ENCODE peak calls at places on chromosomes 11 and 22, in four cellular contexts. L is fibroblast of lung, U is AG09309, Y is ascending aorta. M is an unnamed sample.
A peak's percentile ranks its signal among the peaks of the same experiment; 100 is the strongest.

GRCh38 chr11:45500457-45500856 is 165.0 kb downstream of the CHST1 start:
- DNase-seq in L (no peak), U (no peak), Y (peak; percentile 16), M (no peak)

GRCh38 chr22:38097058-38097457 is 13.1 kb upstream of the SLC16A8 start:
- DNase-seq in L (no peak), U (no peak), Y (no peak), M (no peak)

GRCh38 chr11:129681344-129682114 is 134.1 kb upstream of the TMEM45B start:
- DNase-seq in L (no peak), U (no peak), Y (no peak), M (no peak)

GRCh38 chr11:86551286-86551685 is 121.1 kb downstream of the ME3 start:
- DNase-seq in L (peak; percentile 90), U (peak; percentile 81), Y (peak; percentile 77), M (peak; percentile 89)

GRCh38 chr22:35349704-35350538 is 31.0 kb upstream of the HMOX1 start:
- DNase-seq in L (peak; percentile 41), U (no peak), Y (no peak), M (no peak)

GRCh38 chr11:120643254-120643653 is 131.7 kb downstream of the GRIK4 start:
- DNase-seq in L (no peak), U (no peak), Y (no peak), M (no peak)

GRCh38 chr11:102306048-102306575 is 11.2 kb upstream of the BIRC3 start:
- DNase-seq in L (no peak), U (no peak), Y (no peak), M (no peak)

GRCh38 chr22:47369020-47369419 is 606.6 kb downstream of the TBC1D22A start:
- DNase-seq in L (no peak), U (no peak), Y (peak; percentile 34), M (no peak)

GRCh38 chr11:13316528-13316961 is 39.0 kb downstream of the BMAL1 start:
- DNase-seq in L (peak; percentile 79), U (no peak), Y (peak; percentile 87), M (peak; percentile 60)

GRCh38 chr11:117520201-117520600 is 192.5 kb downstream of the CEP164 start:
- DNase-seq in L (no peak), U (no peak), Y (no peak), M (peak; percentile 13)

GRCh38 chr11:71364176-71364671 is 84.0 kb downstream of the DHCR7 start:
- DNase-seq in L (no peak), U (no peak), Y (no peak), M (no peak)

GRCh38 chr11:60221706-60222105 is 21.2 kb downstream of the MS4A4E start:
- DNase-seq in L (no peak), U (no peak), Y (no peak), M (no peak)

GRCh38 chr11:43756575-43756974 is 76.0 kb downstream of the HSD17B12 start:
- DNase-seq in L (peak; percentile 62), U (no peak), Y (no peak), M (peak; percentile 23)

GRCh38 chr11:40921256-40921655 is 538.2 kb downstream of the LRRC4C start:
- DNase-seq in L (no peak), U (no peak), Y (no peak), M (no peak)

GRCh38 chr11:20207781-20208621 is 47.7 kb upstream of the DBX1 start:
- DNase-seq in L (peak; percentile 2), U (no peak), Y (no peak), M (no peak)

GRCh38 chr11:65489706-65490310 is 9.0 kb upstream of the MALAT1 start:
- DNase-seq in L (peak; percentile 39), U (no peak), Y (peak; percentile 77), M (peak; percentile 39)

GRCh38 chr11:25159341-25159740 is 662.5 kb downstream of the LUZP2 start:
- DNase-seq in L (peak; percentile 28), U (no peak), Y (no peak), M (no peak)

GRCh38 chr11:87463486-87464102 is 425.9 kb downstream of the TMEM135 start:
- DNase-seq in L (peak; percentile 29), U (no peak), Y (no peak), M (peak; percentile 36)

GRCh38 chr22:35727436-35727835 is 9.8 kb downstream of the APOL5 start:
- DNase-seq in L (peak; percentile 59), U (no peak), Y (no peak), M (no peak)

GRCh38 chr11:115843685-115844084 is 339.5 kb upstream of the CADM1 start:
- DNase-seq in L (no peak), U (no peak), Y (no peak), M (no peak)

GRCh38 chr22:22892096-22893052 is 4.8 kb downstream of the IGLL5 start:
- DNase-seq in L (no peak), U (no peak), Y (no peak), M (no peak)

GRCh38 chr22:42388130-42388797 is 43.9 kb downstream of the NFAM1 start:
- DNase-seq in L (no peak), U (no peak), Y (no peak), M (no peak)

GRCh38 chr11:116471608-116472007 is 301.2 kb downstream of the BUD13 start:
- DNase-seq in L (peak; percentile 2), U (peak; percentile 10), Y (no peak), M (no peak)

GRCh38 chr22:41543854-41544670 is at the start of gene POLR3H:
- DNase-seq in L (peak; percentile 96), U (peak; percentile 84), Y (peak; percentile 99), M (peak; percentile 97)

GRCh38 chr11:9489366-9489765 is 28.6 kb downstream of the ZNF143 start:
- DNase-seq in L (peak; percentile 57), U (peak; percentile 11), Y (no peak), M (peak; percentile 57)

GRCh38 chr11:112789481-112789880 is 171.7 kb upstream of the NCAM1 start:
- DNase-seq in L (no peak), U (no peak), Y (no peak), M (no peak)

GRCh38 chr22:46738961-46739870 is 1.2 kb upstream of the CERK start:
- DNase-seq in L (peak; percentile 65), U (no peak), Y (peak; percentile 86), M (peak; percentile 82)

GRCh38 chr11:35796542-35796941 is 134.0 kb downstream of the TRIM44 start:
- DNase-seq in L (no peak), U (no peak), Y (no peak), M (peak; percentile 88)

GRCh38 chr22:18032455-18033101 is 8.2 kb upstream of the MICAL3 start:
- DNase-seq in L (peak; percentile 55), U (no peak), Y (no peak), M (peak; percentile 73)

GRCh38 chr11:127791844-127792243 is 791.3 kb upstream of the KIRREL3 start:
- DNase-seq in L (no peak), U (no peak), Y (no peak), M (no peak)

GRCh38 chr22:44667829-44668189 is 34.2 kb upstream of the PRR5 start:
- DNase-seq in L (no peak), U (no peak), Y (no peak), M (no peak)

GRCh38 chr22:44668886-44669724 is 32.9 kb upstream of the PRR5 start:
- DNase-seq in L (no peak), U (no peak), Y (no peak), M (no peak)

GRCh38 chr22:44670220-44670983 is 31.6 kb upstream of the PRR5 start:
- DNase-seq in L (no peak), U (no peak), Y (no peak), M (no peak)

GRCh38 chr22:44668190-44668885 is 33.7 kb upstream of the PRR5 start:
- DNase-seq in L (no peak), U (no peak), Y (no peak), M (no peak)

DNA sequence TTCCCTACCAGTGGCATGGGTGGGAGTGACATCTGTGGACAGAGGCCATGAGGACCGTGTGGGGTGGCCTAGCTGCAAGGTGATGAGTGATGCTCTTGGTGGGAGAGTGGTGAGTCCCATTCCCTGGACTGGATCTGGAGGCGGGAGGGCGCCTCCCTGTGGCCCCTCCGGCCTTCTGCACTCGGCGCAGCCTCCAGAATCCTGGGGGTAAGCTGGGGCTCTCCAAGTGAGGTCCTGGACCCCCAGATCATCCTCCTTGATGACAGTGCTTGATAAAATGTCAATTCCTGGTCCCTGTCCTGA is 32.3 kb upstream of the PRR5 start:
- DNase-seq in L (no peak), U (no peak), Y (no peak), M (no peak)
- TF ChIP-seq CTCF in L (peak; percentile 28), U (peak; percentile 71), Y (no peak), M (peak; percentile 56)

GRCh38 chr11:93059074-93059957 is 89.9 kb downstream of the MTNR1B start:
- DNase-seq in L (peak; percentile 87), U (peak; percentile 20), Y (no peak), M (peak; percentile 35)

GRCh38 chr11:93051181-93051580 is 81.7 kb downstream of the MTNR1B start:
- DNase-seq in L (peak; percentile 76), U (no peak), Y (no peak), M (peak; percentile 52)

GRCh38 chr11:93053864-93054263 is 84.4 kb downstream of the MTNR1B start:
- DNase-seq in L (no peak), U (no peak), Y (no peak), M (no peak)

GRCh38 chr11:93054279-93054678 is 84.8 kb downstream of the MTNR1B start:
- DNase-seq in L (no peak), U (no peak), Y (no peak), M (no peak)

DNA sequence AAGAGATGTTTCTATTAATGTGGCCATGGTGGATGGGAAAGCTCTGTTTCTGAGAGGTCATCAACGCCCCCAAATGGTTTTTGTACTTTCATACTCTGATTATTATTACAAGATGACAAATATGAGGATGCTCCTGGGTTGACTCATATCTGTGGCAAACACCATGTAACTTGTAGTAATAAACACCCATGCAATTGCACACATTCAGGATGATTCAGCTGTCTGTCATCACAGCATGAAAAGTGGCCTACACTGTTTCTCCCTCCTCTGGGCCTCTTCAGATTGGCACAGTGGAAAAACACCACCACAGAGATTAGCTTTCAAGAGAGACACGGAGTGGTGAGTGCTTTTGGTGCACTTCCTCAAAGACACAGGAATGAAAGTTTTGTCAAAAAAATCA is 85.4 kb downstream of the MTNR1B start:
- DNase-seq in L (peak; percentile 98), U (peak; percentile 86), Y (no peak), M (peak; percentile 93)
- TF ChIP-seq CTCF in L (no peak), U (no peak), Y (no peak), M (no peak)

DNA sequence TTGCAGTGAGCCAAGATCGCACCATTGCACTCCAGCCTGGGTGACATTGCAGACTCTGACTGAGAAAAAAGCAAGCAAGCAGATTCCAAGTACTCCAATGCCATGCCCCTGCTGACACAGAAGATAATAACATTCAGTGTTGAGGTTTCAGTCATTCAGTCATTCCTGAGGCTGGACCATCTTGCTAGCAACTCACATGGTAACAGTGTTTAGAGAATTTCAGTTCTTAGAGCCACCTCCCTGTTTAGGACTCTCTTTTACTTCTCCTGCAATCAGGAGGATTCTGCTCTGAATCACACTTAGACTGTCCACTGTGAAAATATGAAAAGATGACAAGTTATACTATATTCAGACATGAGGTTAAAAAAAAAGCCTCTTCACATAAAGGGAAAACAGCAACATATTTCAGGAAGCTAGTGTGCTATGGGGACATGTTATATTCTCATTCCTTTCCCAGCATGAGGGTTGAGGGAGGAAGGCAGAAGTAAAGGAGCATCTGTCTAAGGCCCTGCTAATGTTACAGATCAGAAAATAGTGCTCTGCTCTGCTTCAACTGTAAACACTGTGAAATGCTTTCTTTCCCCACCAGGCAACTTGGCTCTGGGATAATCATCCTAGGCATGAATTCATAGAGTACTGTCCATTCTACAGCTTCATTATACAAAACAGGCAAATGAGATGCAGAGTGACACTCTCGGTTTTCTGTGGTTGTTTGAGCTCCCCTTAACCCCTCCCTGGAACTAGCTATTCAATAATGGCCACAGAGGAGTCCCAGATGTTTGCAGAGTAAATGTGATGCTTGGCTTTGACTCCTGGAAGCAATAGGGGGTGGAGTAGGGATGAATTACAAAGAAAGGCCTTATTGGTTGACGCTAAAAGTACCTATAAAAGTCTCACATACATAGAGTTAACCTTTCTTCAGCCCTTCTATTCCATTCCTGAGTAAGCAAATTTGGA is 184.1 kb upstream of the CTSC start:
- DNase-seq in L (no peak), U (no peak), Y (no peak), M (no peak)
- TF ChIP-seq CTCF in L (no peak), U (no peak), Y (no peak), M (no peak)

GRCh38 chr11:75703709-75704237 is 13.9 kb upstream of the MOGAT2 start:
- DNase-seq in L (no peak), U (no peak), Y (no peak), M (no peak)
- TF ChIP-seq CTCF in L (no peak), U (no peak), Y (no peak), M (no peak)

M was measured in HFFc6.